ENCODE peak calls at places on chromosomes 12 and 14, in seven cellular contexts. E, R, D, Z, L, W and Y are unnamed samples.

GRCh38 chr14:99721792-99722516 is 37.9 kb downstream of the CYP46A1 start:
- DNase-seq in R (no peak), D (no peak), L (no peak), E (no peak), Z (peak; percentile 30), W (no peak), Y (peak; percentile 52)

GRCh38 chr12:105561981-105562726 is 231.7 kb downstream of the C12orf75 start:
- DNase-seq in D (peak; percentile 66), E (no peak), R (no peak), Z (no peak), L (peak; percentile 72), W (peak; percentile 76), Y (no peak)

GRCh38 chr14:79016828-79017505 is 846.8 kb downstream of the NRXN3 start:
- DNase-seq in D (no peak), E (no peak), Z (no peak), L (no peak), W (no peak), R (no peak), Y (no peak)

GRCh38 chr12:93530358-93530757 is 42.1 kb upstream of the SOCS2 start:
- DNase-seq in E (no peak), R (no peak), L (no peak), D (no peak), W (no peak), Z (no peak), Y (no peak)

GRCh38 chr12:1362143-1362542 is 232.2 kb downstream of the FBXL14 start:
- DNase-seq in L (no peak), D (no peak), R (no peak), E (no peak), W (no peak), Z (no peak), Y (no peak)

GRCh38 chr14:102280376-102280962 is 24.5 kb downstream of the MOK start:
- DNase-seq in D (no peak), Z (no peak), R (no peak), E (no peak), L (peak; percentile 68), W (no peak), Y (no peak)

GRCh38 chr12:76790564-76791552 is 26.9 kb downstream of the ZDHHC17 start:
- DNase-seq in L (peak; percentile 21), D (no peak), R (no peak), E (no peak), W (no peak), Z (no peak), Y (no peak)

GRCh38 chr12:26255893-26256645 is 60.7 kb downstream of the SSPN start:
- DNase-seq in E (no peak), D (no peak), Z (no peak), W (no peak), L (no peak), R (no peak), Y (no peak)

GRCh38 chr12:128966411-128966810 is 113.1 kb downstream of the GLT1D1 start:
- DNase-seq in R (no peak), E (no peak), D (no peak), L (no peak), W (no peak), Z (no peak), Y (no peak)

GRCh38 chr14:102948698-102949061 is 26.2 kb downstream of the AMN start:
- DNase-seq in D (no peak), Z (no peak), E (no peak), R (no peak), L (no peak), W (no peak), Y (no peak)

GRCh38 chr14:33555710-33556350 is 395.0 kb downstream of the EGLN3 start:
- DNase-seq in Z (no peak), D (no peak), E (no peak), W (no peak), L (no peak), R (no peak), Y (no peak)

GRCh38 chr14:73465833-73466532 is 7.6 kb upstream of the NUMB start:
- DNase-seq in D (no peak), W (no peak), Z (no peak), L (no peak), E (no peak), R (no peak), Y (no peak)

GRCh38 chr14:52907949-52908348 is 42.9 kb downstream of the FERMT2 start:
- DNase-seq in L (no peak), Z (no peak), R (no peak), W (no peak), D (no peak), E (no peak), Y (no peak)

GRCh38 chr14:89206426-89206825 is 210.6 kb downstream of the FOXN3 start:
- DNase-seq in W (no peak), L (no peak), R (no peak), Z (no peak), E (no peak), D (peak; percentile 45), Y (no peak)
- H3K4me1 ChIP-seq in W (no peaks in the 10 kb centered on the region), L (no peaks in the 10 kb centered on the region), R (no peaks in the 10 kb centered on the region), Z (peaks cover 19% of the 10 kb centered on the region), E (peaks cover 15% of the 10 kb centered on the region), D (peaks cover 33% of the 10 kb centered on the region), Y (peaks cover 35% of the 10 kb centered on the region)

DNA sequence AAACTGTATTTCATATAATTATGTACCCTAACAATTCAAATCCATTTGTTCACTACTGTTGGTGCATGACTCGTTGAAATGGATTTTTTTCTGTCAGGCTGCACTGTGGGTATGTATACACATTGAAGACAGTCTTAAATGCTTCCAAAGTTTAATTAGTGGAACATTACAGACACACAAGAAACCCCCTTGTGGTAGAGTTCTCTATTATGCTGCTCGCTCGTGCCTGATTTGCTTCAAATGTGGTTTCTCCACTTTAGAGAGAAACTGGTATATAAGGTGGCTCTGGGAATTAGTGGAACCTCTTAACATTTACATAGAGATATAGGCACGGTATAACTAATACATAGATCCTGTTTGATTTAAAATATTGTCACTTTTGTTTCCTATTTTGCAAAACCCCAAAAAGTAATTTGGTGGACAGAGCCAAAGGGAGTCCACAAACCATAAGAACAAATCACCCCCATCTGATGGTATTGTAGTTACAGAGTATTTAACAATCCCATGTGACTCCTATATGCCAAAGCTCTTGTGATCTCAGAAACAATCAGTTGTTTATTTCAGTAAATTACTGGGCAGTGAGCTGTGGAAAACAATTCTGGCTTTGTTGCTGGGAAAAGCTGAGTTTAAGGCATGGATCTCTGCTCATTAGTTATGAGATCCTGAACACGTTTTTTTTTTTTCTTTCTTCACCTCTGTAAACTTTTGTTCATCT is 159.5 kb downstream of the BRMS1L start:
- DNase-seq in D (no peak), Z (no peak), E (no peak), L (peak; percentile 8), W (no peak), R (no peak), Y (no peak)
- H3K27ac ChIP-seq in D (no peak overlapping the region), Z (no peak overlapping the region), E (no peak overlapping the region), L (no peak overlapping the region), W (no peak overlapping the region), R (no peak overlapping the region), Y (no peak overlapping the region)

GRCh38 chr14:50363734-50364113 is 33.0 kb downstream of the CDKL1 start:
- DNase-seq in D (peak; percentile 25), W (no peak), E (no peak), R (no peak), Z (no peak), L (no peak), Y (no peak)
- TF ChIP-seq POLR2A in D (no peak), W (no peak), E (no peak), R (no peak), Z (no peak), L (no peak), Y (no peak)

DNA sequence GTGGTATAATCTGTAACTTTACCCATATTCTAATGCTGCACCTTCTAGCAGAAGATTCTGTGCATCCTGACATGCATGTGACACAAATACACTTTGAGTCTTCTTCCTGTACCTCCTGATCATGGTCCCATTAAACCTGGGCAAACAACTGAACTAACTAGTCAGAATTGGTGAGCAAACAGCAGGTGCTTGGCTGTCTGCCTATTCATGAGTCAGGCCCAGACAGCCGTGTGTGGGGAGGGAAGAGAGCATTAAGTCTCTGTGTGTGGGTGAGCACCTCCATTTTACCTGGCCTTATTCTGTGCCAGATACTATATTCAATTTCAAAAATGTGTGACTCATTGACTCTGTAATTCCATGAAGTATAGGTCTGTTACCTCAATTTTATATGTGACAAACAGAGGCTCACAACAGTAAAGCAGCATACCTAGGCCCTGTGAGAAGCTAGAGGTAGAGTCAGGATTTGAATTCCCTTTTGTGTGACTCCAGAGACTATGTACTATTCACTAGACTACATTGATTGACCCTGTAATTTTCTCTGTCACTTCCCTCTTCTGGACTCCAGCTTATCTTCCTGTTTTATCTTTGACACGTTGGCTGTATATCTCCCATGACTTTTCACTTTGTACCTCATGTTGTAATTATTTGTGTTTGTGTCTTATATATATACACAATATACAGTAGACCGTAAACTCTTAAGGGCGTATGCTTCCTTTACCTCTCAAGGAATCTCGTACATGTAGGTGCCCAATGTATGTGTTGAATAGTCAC is 32.2 kb downstream of the SUSD6 start:
- DNase-seq in R (peak; percentile 79), W (peak; percentile 79), L (peak; percentile 65), Z (no peak), E (no peak), D (peak; percentile 86), Y (no peak)
- H3K4me1 ChIP-seq in R (peaks cover 22% of the 10 kb centered on the region), W (peaks cover 56% of the 10 kb centered on the region), L (peaks cover 39% of the 10 kb centered on the region), Z (peaks cover 60% of the 10 kb centered on the region), E (peaks cover 18% of the 10 kb centered on the region), D (peaks cover 54% of the 10 kb centered on the region), Y (peaks cover 49% of the 10 kb centered on the region)

GRCh38 chr14:81400202-81400678 is at the start of gene STON2:
- DNase-seq in R (no peak), D (peak; percentile 81), Z (no peak), E (peak; percentile 16), W (no peak), L (peak; percentile 16), Y (no peak)
- H3K27ac ChIP-seq in R (peak within 1 kb of the TSS; percentile 94), D (peak within 1 kb of the TSS; percentile 95), Z (peak within 1 kb of the TSS; percentile 83), E (peak within 1 kb of the TSS; percentile 50), W (no peak within 1 kb of the TSS), L (peak within 1 kb of the TSS; percentile 72), Y (peak within 1 kb of the TSS; percentile 68)

DNA sequence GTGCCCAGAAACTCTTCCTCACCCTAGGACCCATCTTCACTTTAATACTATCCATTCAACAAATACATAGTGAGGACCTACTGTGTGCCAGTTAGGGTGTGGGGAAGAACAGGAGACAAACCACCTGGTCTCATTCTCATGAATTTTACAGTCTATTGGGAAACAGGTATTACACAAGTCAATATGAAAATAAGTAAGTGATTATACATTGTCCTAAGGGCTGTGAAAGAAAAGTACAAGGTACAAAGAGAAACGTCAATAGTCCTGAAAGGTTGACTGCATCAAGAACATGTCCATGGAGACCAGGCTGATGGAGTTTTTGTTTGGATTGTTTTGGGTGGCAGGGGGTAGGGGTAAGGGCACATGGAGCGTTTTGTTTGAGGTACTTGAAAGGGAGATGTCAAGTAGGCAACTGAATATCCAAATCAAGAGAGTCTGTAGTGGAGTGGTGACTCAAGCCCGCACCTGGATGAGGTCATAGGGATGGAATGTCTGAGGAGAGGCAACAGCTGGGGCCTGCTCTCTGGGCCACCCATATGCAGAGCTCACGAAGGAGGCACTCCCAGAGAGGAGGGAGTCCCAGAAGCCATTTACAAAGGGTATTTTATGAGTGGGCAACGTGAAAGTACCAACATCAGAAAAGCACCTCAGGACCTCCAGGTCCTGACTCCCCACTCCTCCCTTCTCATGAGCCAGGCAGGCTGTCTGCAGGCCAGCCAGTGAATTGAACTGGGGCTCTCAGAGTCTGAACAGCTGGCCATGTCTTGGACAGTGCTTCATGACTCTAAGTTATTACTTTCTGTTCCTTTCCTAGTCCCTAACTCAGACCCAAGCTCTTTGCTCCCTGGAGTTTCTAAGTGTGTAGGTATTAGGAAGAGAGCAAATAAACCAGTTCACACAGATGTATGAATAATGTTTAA is 272.0 kb downstream of the ZFP36L1 start:
- DNase-seq in W (no peak), L (peak; percentile 25), Z (no peak), E (no peak), R (no peak), D (no peak), Y (no peak)
- TF ChIP-seq POLR2A in W (no peak), L (no peak), Z (no peak), E (no peak), R (no peak), D (no peak), Y (no peak)